ENCODE peak calls at places on chromosomes 16 and 17, in five cellular contexts. K is AG04450; H is cardiac muscle cell; D is CD8-positive, alpha-beta T cell; Y is left ventricle myocardium inferior. Q is an unnamed sample.

GRCh38 chr17:41521574-41522261 is 3.0 kb upstream of the KRT15 start:
- DNase-seq in K (peak; percentile 50), H (peak; percentile 67), D (no peak), Y (no peak), Q (no peak)

GRCh38 chr17:59521465-59522126 is 43.8 kb upstream of the DHX40 start:
- DNase-seq in K (peak; percentile 21), H (peak; percentile 83), D (peak; percentile 59), Y (peak; percentile 25), Q (peak; percentile 31)

GRCh38 chr17:80732268-80732667 is 187.6 kb downstream of the RPTOR start:
- DNase-seq in K (no peak), H (no peak), D (no peak), Y (no peak), Q (no peak)

GRCh38 chr16:24858219-24859041 is 12.7 kb downstream of the SLC5A11 start:
- DNase-seq in K (no peak), H (peak; percentile 75), D (peak; percentile 47), Y (peak; percentile 42), Q (peak; percentile 24)

GRCh38 chr16:85490971-85491771 is 122.0 kb upstream of the GSE1 start:
- DNase-seq in K (no peak), H (peak; percentile 11), D (peak; percentile 47), Y (no peak), Q (peak; percentile 34)

GRCh38 chr16:11585460-11586374 is 1.0 kb downstream of the LITAF start:
- DNase-seq in K (no peak), H (no peak), D (peak; percentile 48), Y (peak; percentile 24), Q (no peak)

GRCh38 chr17:49294126-49294525 is 63.5 kb upstream of the PHOSPHO1 start:
- DNase-seq in K (no peak), H (no peak), D (no peak), Y (no peak), Q (no peak)

GRCh38 chr16:89557230-89557935 is 3.1 kb upstream of the RPL13 start:
- DNase-seq in K (no peak), H (peak; percentile 81), D (peak; percentile 87), Y (peak; percentile 82), Q (peak; percentile 82)

GRCh38 chr16:2039286-2040030 is 8.2 kb downstream of the NTHL1 start:
- DNase-seq in K (peak; percentile 81), H (peak; percentile 77), D (no peak), Y (peak; percentile 91), Q (no peak)

GRCh38 chr17:73956595-73957465 is 246.6 kb upstream of the RPL38 start:
- DNase-seq in K (no peak), H (peak; percentile 50), D (peak; percentile 70), Y (peak; percentile 27), Q (no peak)

GRCh38 chr17:81422776-81423697 is 27.8 kb downstream of the BAHCC1 start:
- DNase-seq in K (peak; percentile 78), H (peak; percentile 96), D (no peak), Y (peak; percentile 70), Q (no peak)

GRCh38 chr17:74386397-74386796 is 19.1 kb downstream of the GPR142 start:
- DNase-seq in K (no peak), H (peak; percentile 69), D (no peak), Y (peak; percentile 67), Q (no peak)

GRCh38 chr16:70475054-70475871 is 20.9 kb downstream of the FCSK start:
- DNase-seq in K (no peak), H (no peak), D (no peak), Y (no peak), Q (no peak)

GRCh38 chr16:3022208-3022696 is 1.5 kb downstream of the HCFC1R1 start:
- DNase-seq in K (peak; percentile 92), H (peak; percentile 97), D (peak; percentile 81), Y (peak; percentile 88), Q (peak; percentile 72)

GRCh38 chr17:67132366-67132765 is 88.0 kb downstream of the CACNG1 start:
- DNase-seq in K (no peak), H (no peak), D (no peak), Y (no peak), Q (no peak)

GRCh38 chr16:64579712-64580111 is 542.2 kb downstream of the CDH11 start:
- DNase-seq in K (no peak), H (no peak), D (no peak), Y (no peak), Q (no peak)

GRCh38 chr16:14523632-14524031 is 106.4 kb downstream of the PARN start:
- DNase-seq in K (no peak), H (no peak), D (no peak), Y (no peak), Q (no peak)

GRCh38 chr17:39617446-39618251 is 9.1 kb upstream of the PPP1R1B start:
- DNase-seq in K (no peak), H (peak; percentile 74), D (peak; percentile 54), Y (peak; percentile 66), Q (peak; percentile 46)

GRCh38 chr17:30838187-30838807 is 6.5 kb downstream of the ATAD5 start:
- DNase-seq in K (no peak), H (no peak), D (no peak), Y (no peak), Q (no peak)

GRCh38 chr16:66731101-66731500 is 20.3 kb downstream of the DYNC1LI2 start:
- DNase-seq in K (no peak), H (no peak), D (no peak), Y (no peak), Q (no peak)

GRCh38 chr17:59791603-59792457 is 84.4 kb downstream of the VMP1 start:
- DNase-seq in K (no peak), H (peak; percentile 82), D (no peak), Y (no peak), Q (no peak)

GRCh38 chr17:71790791-71791190 is 330.0 kb upstream of the SOX9 start:
- DNase-seq in K (no peak), H (no peak), D (no peak), Y (no peak), Q (no peak)

GRCh38 chr17:47611372-47612350 is 38.1 kb upstream of the KPNB1 start:
- DNase-seq in K (no peak), H (no peak), D (no peak), Y (no peak), Q (no peak)

GRCh38 chr17:43676471-43676870 is 14.7 kb upstream of the MEOX1 start:
- DNase-seq in K (no peak), H (no peak), D (no peak), Y (no peak), Q (no peak)

GRCh38 chr17:7523033-7523432 is 25.8 kb upstream of the TNFSF12 start:
- DNase-seq in K (no peak), H (peak; percentile 22), D (peak; percentile 53), Y (no peak), Q (no peak)

GRCh38 chr17:19502517-19502916 is 31.1 kb upstream of the SLC47A1 start:
- DNase-seq in K (no peak), H (no peak), D (peak; percentile 32), Y (no peak), Q (no peak)

GRCh38 chr17:83137523-83137922 is 58.1 kb downstream of the METRNL start:
- DNase-seq in K (no peak), H (no peak), D (no peak), Y (no peak), Q (no peak)

GRCh38 chr16:14629612-14629918 is 495 bp downstream of the PARN start:
- DNase-seq in K (no peak), H (no peak), D (no peak), Y (no peak), Q (no peak)

GRCh38 chr17:38881600-38882191 is 11.8 kb downstream of the LASP1 start:
- DNase-seq in K (no peak), H (peak; percentile 97), D (peak; percentile 53), Y (peak; percentile 67), Q (no peak)

GRCh38 chr17:55770220-55770870 is 19.5 kb downstream of the PCTP start:
- DNase-seq in K (peak; percentile 29), H (peak; percentile 83), D (no peak), Y (no peak), Q (no peak)

GRCh38 chr17:17515921-17516295 is 19.7 kb upstream of the RASD1 start:
- DNase-seq in K (no peak), H (peak; percentile 40), D (no peak), Y (no peak), Q (no peak)

GRCh38 chr16:57277586-57277985 is 6.9 kb downstream of the PLLP start:
- DNase-seq in K (no peak), H (peak; percentile 56), D (peak; percentile 44), Y (no peak), Q (peak; percentile 44)

GRCh38 chr16:15879255-15879804 is 9.1 kb downstream of the CEP20 start:
- DNase-seq in K (peak; percentile 78), H (peak; percentile 82), D (no peak), Y (no peak), Q (no peak)

DNA sequence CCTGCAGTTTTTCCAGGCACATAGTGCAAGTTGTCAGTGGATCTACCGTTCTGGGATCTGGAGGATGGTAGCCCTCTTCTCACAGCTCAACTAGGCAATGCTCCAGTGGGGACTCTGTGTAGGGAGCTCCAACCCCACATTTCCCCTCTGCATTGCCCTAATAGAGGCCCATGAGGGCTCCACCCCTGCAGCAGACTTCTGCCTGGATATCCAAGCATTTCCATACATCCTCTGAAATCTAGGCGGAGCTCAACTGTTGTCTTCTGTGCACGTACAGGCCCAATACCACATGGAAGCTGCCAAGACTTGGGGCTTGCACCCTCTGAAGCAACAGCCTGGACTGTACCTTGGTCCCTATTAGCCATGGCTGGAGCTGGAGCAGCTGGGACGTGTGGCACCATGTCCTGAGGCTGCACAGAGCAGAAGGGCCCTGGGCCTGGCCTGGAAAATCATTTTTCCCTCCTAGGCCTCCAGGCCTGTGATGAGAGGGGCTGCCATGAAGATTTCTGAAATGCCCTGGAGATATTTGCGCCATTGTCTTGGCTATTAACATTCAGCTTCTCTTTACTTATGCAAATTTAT is 10.9 kb upstream of the MILR1 start:
- DNase-seq in K (no peak), H (no peak), D (no peak), Y (no peak), Q (no peak)
- H3K9me3 ChIP-seq in K (peaks cover 26% of the 10 kb centered on the region), H (no peaks in the 10 kb centered on the region), D (peaks cover 10% of the 10 kb centered on the region), Y (peaks cover 26% of the 10 kb centered on the region), Q (no peaks in the 10 kb centered on the region)

DNA sequence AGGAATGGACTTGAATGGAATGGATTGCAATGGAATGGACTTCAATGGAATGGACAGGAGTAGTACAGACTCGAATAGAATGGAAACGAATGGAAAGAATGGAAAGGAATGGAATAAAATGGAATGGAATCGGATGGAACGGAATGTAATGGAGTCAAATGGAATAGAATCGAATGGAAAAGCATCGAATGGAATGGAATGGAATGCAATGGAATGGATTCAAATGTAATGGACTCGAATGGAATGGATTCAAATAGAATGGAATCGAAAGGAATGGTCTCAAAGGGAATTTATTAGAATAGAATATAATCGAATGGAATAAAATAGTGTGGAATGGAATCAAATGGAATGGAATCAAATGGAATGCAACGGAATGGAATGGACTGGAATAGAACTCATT is 484.9 kb upstream of the WSB1 start:
- DNase-seq in K (peak; percentile 10), H (no peak), D (no peak), Y (no peak), Q (no peak)
- H3K9me3 ChIP-seq in K (peaks cover 63% of the 10 kb centered on the region), H (peaks cover 5% of the 10 kb centered on the region), D (peaks cover 14% of the 10 kb centered on the region), Y (peaks cover 81% of the 10 kb centered on the region), Q (peaks cover 4% of the 10 kb centered on the region)

DNA sequence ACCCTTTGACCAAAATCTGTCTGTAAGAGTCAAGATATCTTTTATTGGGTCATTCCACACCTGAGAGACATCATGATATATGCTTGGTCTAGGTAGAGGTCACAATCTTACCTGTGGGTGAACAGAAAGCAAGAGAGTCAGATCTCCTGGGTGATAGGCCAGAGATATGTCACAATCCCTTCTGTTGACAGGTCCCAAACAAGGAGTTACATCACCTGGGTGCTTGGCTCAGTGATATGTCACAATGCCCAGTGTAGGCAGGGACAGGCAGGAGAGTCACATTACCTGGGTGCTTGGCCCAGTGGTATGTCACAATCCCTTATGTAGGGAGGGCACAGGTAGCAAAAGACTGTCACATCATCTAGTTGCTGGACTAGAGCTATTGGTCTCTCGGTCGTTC is 1991.2 kb downstream of the TP53TG3F start:
- DNase-seq in K (no peak), H (no peak), D (no peak), Y (no peak), Q (no peak)
- H3K9me3 ChIP-seq in K (peaks cover 43% of the 10 kb centered on the region), H (no peaks in the 10 kb centered on the region), D (no peaks in the 10 kb centered on the region), Y (peaks cover 71% of the 10 kb centered on the region), Q (no peaks in the 10 kb centered on the region)

GRCh38 chr17:32528825-32529224 is 42.0 kb downstream of the CDK5R1 start:
- DNase-seq in K (no peak), H (no peak), D (no peak), Y (no peak), Q (no peak)
- H3K9me3 ChIP-seq in K (no peaks in the 10 kb centered on the region), H (no peaks in the 10 kb centered on the region), D (no peaks in the 10 kb centered on the region), Y (no peaks in the 10 kb centered on the region), Q (no peaks in the 10 kb centered on the region)

Q was measured in T-helper 17 cell.